ENCODE peak calls at places on chromosomes 4 and X, in ten cellular contexts. I is coronary artery, K is fibroblast of the aortic adventitia, Q is spleen, V is bronchial epithelial cell, L is mucosa of descending colon, R is kidney, H is SK-N-SH, C is cardiac fibroblast, D is sigmoid colon. P is an unnamed sample.

GRCh38 chrX:116657071-116657470 is 194.3 kb upstream of the CT83 start:
- DNase-seq in I (no peak), K (no peak), Q (no peak), V (no peak), L (no peak), R (no peak), H (no peak), C (no peak), D (no peak), P (no peak)

GRCh38 chrX:41781500-41781899 is 57.5 kb downstream of the GPR82 start:
- DNase-seq in I (no peak), K (peak; percentile 61), Q (no peak), V (peak; percentile 44), L (no peak), R (no peak), H (peak; percentile 36), C (peak; percentile 48), D (no peak), P (peak; percentile 63)

GRCh38 chr4:288891-289290 is 16.4 kb downstream of the ZNF732 start:
- DNase-seq in I (no peak), K (no peak), Q (no peak), V (peak; percentile 13), L (no peak), R (no peak), H (no peak), C (no peak), D (no peak), P (peak; percentile 69)

GRCh38 chrX:51894697-51895336 is 1.4 kb downstream of the MAGED1 start:
- DNase-seq in I (no peak), K (peak; percentile 26), Q (no peak), V (no peak), L (peak; percentile 53), R (no peak), H (peak; percentile 46), C (peak; percentile 34), D (peak; percentile 68), P (peak; percentile 28)

GRCh38 chr4:38241541-38241940 is 281.3 kb downstream of the PTTG2 start:
- DNase-seq in I (no peak), K (no peak), Q (no peak), V (peak; percentile 40), L (no peak), R (no peak), H (no peak), C (no peak), D (no peak), P (no peak)

GRCh38 chr4:38178666-38178995 is 218.4 kb downstream of the PTTG2 start:
- DNase-seq in I (no peak), K (no peak), Q (no peak), V (no peak), L (no peak), R (no peak), H (no peak), C (no peak), D (no peak), P (no peak)

GRCh38 chr4:37601527-37601926 is 84.6 kb downstream of the RELL1 start:
- DNase-seq in I (no peak), K (peak; percentile 95), Q (no peak), V (peak; percentile 44), L (peak; percentile 63), R (no peak), H (no peak), C (peak; percentile 98), D (no peak), P (peak; percentile 90)

GRCh38 chr4:140186651-140187315 is 32.8 kb upstream of the MAML3 start:
- DNase-seq in I (no peak), K (peak; percentile 67), Q (no peak), V (peak; percentile 94), L (peak; percentile 62), R (peak; percentile 65), H (no peak), C (peak; percentile 69), D (peak; percentile 80), P (peak; percentile 70)

GRCh38 chr4:142262956-142263355 is 583.1 kb downstream of the INPP4B start:
- DNase-seq in I (no peak), K (no peak), Q (no peak), V (no peak), L (no peak), R (no peak), H (no peak), C (no peak), D (no peak), P (no peak)

GRCh38 chrX:126855839-126856238 is 36.3 kb downstream of the PRR32 start:
- DNase-seq in I (no peak), K (no peak), Q (no peak), V (no peak), L (no peak), R (no peak), H (no peak), C (no peak), D (no peak), P (no peak)

GRCh38 chr4:6963139-6963611 is 53.5 kb downstream of the TBC1D14 start:
- DNase-seq in I (no peak), K (no peak), Q (no peak), V (no peak), L (no peak), R (no peak), H (no peak), C (no peak), D (no peak), P (no peak)

GRCh38 chrX:15678339-15678738 is 13.7 kb upstream of the CLTRN start:
- DNase-seq in I (no peak), K (peak; percentile 22), Q (no peak), V (no peak), L (no peak), R (no peak), H (no peak), C (peak; percentile 5), D (no peak), P (no peak)

GRCh38 chrX:150731795-150732194 is 38.6 kb downstream of the MTMR1 start:
- DNase-seq in I (no peak), K (peak; percentile 95), Q (no peak), V (peak; percentile 92), L (no peak), R (no peak), H (no peak), C (peak; percentile 88), D (no peak), P (peak; percentile 73)

GRCh38 chrX:35665311-35665710 is 132.8 kb upstream of the MAGEB16 start:
- DNase-seq in I (no peak), K (no peak), Q (no peak), V (peak; percentile 74), L (no peak), R (no peak), H (no peak), C (no peak), D (no peak), P (no peak)

DNA sequence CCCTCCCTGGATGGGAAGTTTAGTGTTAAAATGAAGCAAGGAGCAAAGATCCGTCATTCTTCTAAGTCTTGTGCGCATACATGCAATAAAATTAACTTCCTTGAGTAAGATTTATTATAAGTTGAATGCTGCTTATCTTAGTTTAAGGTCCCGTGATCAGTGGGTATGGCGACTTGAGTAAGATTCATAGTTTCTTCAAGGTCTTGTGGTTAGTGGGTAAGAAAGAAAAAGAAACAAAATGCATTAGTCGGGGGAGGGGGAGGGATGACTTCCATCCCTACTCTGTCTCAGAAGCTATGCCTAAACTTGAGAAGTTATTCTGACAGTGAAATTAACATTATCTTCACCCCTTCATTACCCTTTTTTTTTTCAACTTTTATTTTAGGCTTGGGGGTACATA is 127.2 kb upstream of the MAGEB16 start:
- DNase-seq in I (no peak), K (no peak), Q (no peak), V (no peak), L (no peak), R (no peak), H (no peak), C (no peak), D (no peak), P (no peak)
- H3K4me3 ChIP-seq in I (no peak overlapping the region), K (no peak overlapping the region), Q (no peak overlapping the region), V (no peak overlapping the region), L (no peak overlapping the region), R (no peak overlapping the region), H (no peak overlapping the region), C (no peak overlapping the region), D (no peak overlapping the region), P (no peak overlapping the region)

DNA sequence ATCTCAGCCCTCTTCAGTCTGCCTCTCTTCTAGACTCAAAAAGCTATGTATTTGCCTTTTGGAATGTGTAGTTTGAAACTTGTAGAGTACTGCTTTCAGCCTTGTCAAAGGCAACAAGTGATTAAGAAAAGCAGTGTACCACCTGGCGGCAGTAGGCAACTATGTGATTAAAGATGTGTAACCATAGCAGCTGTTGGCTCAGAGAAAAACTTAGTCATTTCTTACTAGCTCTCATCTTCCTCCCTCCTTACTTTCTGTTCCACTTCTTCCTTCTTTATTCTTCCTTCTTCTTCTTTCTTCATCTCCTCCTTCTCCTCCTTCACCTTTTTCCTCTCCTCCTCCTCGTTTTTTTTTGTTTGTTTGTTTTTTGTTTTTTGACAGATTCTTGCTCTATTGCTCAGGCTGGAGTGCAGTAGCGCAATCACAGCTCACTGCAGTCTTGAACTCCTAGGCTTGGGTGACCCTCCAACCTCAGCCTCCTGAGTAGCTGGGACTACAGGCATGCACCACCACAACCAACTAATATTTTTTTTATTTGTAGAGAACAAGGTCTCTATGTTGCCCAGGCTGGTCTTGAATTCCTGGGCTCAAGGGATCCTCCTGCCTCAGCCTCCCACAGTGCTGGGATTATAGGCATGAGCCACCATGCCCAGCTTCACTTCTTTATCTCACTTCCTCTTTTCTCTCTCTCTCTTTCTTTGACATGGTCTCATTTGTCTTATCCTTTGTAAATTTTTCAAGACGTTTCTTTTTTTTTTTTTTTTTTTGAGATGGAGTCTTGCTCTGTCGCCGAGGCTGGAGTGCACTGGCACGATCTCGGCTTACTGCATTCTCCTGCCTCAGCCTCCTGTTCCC is 32.6 kb downstream of the ABHD18 start:
- DNase-seq in I (no peak), K (peak; percentile 51), Q (no peak), V (peak; percentile 60), L (no peak), R (no peak), H (no peak), C (peak; percentile 59), D (no peak), P (peak; percentile 36)
- TF ChIP-seq CTCF in I (no peak), K (peak; percentile 22), Q (no peak), V (peak; percentile 35), L (no peak), R (no peak), H (no peak), C (peak; percentile 31), D (no peak), P (no peak)

DNA sequence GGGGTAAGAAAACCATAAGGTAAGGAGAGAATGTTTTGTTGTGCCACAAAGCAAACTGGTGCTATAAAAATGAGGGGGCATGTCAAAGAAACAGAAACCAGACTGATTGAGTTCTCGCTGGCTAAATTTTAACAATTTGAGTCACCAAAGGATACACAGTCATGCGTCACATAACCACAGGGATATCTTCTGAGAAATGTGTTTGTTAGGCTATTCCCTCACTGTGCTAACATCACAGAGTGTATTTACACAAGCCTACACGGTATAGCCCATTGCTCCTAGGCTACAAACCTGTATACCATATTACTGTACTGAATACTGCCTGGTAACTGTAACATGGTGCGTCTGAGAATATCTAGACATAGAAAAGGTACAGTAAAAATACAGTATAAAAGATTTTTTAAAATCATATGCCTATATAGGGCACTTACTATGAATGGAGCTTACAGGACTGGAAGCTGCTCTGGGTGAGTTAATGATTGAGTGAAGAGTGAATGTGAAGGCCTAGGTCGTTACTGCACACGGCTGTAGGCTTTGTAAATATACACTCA is 50.1 kb downstream of the FBXW7 start:
- DNase-seq in I (no peak), K (peak; percentile 76), Q (no peak), V (peak; percentile 91), L (no peak), R (no peak), H (no peak), C (peak; percentile 85), D (no peak), P (peak; percentile 93)
- H3K4me3 ChIP-seq in I (no peak overlapping the region), K (no peak overlapping the region), Q (no peak overlapping the region), V (no peak overlapping the region), L (no peak overlapping the region), R (peak overlapping the region; percentile 26), H (no peak overlapping the region), C (peak overlapping the region; percentile 35), D (no peak overlapping the region), P (peak overlapping the region; percentile 0)

GRCh38 chrX:65985922-65986588 is 53.8 kb downstream of the VSIG4 start:
- DNase-seq in I (no peak), K (peak; percentile 68), Q (peak; percentile 56), V (peak; percentile 79), L (no peak), R (no peak), H (peak; percentile 15), C (peak; percentile 64), D (no peak), P (peak; percentile 67)
- TF ChIP-seq CTCF in I (peak; percentile 34), K (peak; percentile 48), Q (peak; percentile 51), V (peak; percentile 46), L (no peak), R (peak; percentile 41), H (peak; percentile 65), C (peak; percentile 46), D (peak; percentile 39), P (peak; percentile 62)

P was measured in choroid plexus epithelial cell.